ENCODE peak calls at places on chromosomes 7 and 10, in nine cellular contexts. One of them, this sample, is unnamed.

GRCh38 chr7:16989883-16990413 is 108.2 kb upstream of the AGR3 start:
- DNase-seq in activated naive CD4-positive, alpha-beta T cell: no peak
- DNase-seq in NCI-H1417: no peak
- DNase-seq in AG10803: peak; percentile 85
- DNase-seq in ELR: peak; percentile 64
- DNase-seq in RPMI8226: no peak
- DNase-seq in bronchial epithelial cell: peak; percentile 97
- DNase-seq in neuronal stem cell: no peak
- DNase-seq in endothelial cell: no peak
- DNase-seq in this sample: no peak

GRCh38 chr7:66505531-66506451 is 122.9 kb upstream of the KCTD7 start:
- DNase-seq in ELR: no peak
- DNase-seq in RPMI8226: peak; percentile 20
- DNase-seq in NCI-H1417: peak; percentile 28
- DNase-seq in neuronal stem cell: no peak
- DNase-seq in AG10803: no peak
- DNase-seq in activated naive CD4-positive, alpha-beta T cell: no peak
- DNase-seq in bronchial epithelial cell: no peak
- DNase-seq in endothelial cell: no peak
- DNase-seq in this sample: no peak

GRCh38 chr7:7489546-7489945 is 46.1 kb downstream of the COL28A1 start:
- DNase-seq in activated naive CD4-positive, alpha-beta T cell: no peak
- DNase-seq in NCI-H1417: no peak
- DNase-seq in endothelial cell: no peak
- DNase-seq in AG10803: peak; percentile 32
- DNase-seq in ELR: no peak
- DNase-seq in RPMI8226: no peak
- DNase-seq in bronchial epithelial cell: peak; percentile 29
- DNase-seq in neuronal stem cell: no peak
- DNase-seq in this sample: no peak

GRCh38 chr7:130987092-130987491 is 253.1 kb upstream of the KLF14 start:
- DNase-seq in AG10803: no peak
- DNase-seq in endothelial cell: no peak
- DNase-seq in neuronal stem cell: no peak
- DNase-seq in RPMI8226: no peak
- DNase-seq in NCI-H1417: no peak
- DNase-seq in activated naive CD4-positive, alpha-beta T cell: no peak
- DNase-seq in ELR: no peak
- DNase-seq in bronchial epithelial cell: peak; percentile 69
- DNase-seq in this sample: no peak

GRCh38 chr10:72171175-72171630 is 44.6 kb upstream of the ANAPC16 start:
- DNase-seq in activated naive CD4-positive, alpha-beta T cell: no peak
- DNase-seq in AG10803: peak; percentile 80
- DNase-seq in bronchial epithelial cell: peak; percentile 95
- DNase-seq in neuronal stem cell: no peak
- DNase-seq in endothelial cell: no peak
- DNase-seq in RPMI8226: no peak
- DNase-seq in ELR: peak; percentile 98
- DNase-seq in NCI-H1417: no peak
- DNase-seq in this sample: no peak

GRCh38 chr7:32881074-32881982 is 10.2 kb downstream of the KBTBD2 start:
- DNase-seq in ELR: peak; percentile 18
- DNase-seq in endothelial cell: no peak
- DNase-seq in AG10803: peak; percentile 47
- DNase-seq in RPMI8226: no peak
- DNase-seq in activated naive CD4-positive, alpha-beta T cell: no peak
- DNase-seq in neuronal stem cell: no peak
- DNase-seq in NCI-H1417: no peak
- DNase-seq in bronchial epithelial cell: no peak
- DNase-seq in this sample: no peak

GRCh38 chr7:157692156-157693011 is 355.6 kb downstream of the DNAJB6 start:
- DNase-seq in neuronal stem cell: peak; percentile 51
- DNase-seq in AG10803: no peak
- DNase-seq in ELR: no peak
- DNase-seq in activated naive CD4-positive, alpha-beta T cell: no peak
- DNase-seq in bronchial epithelial cell: no peak
- DNase-seq in RPMI8226: no peak
- DNase-seq in endothelial cell: no peak
- DNase-seq in NCI-H1417: no peak
- DNase-seq in this sample: no peak

GRCh38 chr7:124032369-124033092 is at the start of gene TMEM229A:
- DNase-seq in RPMI8226: peak; percentile 39
- DNase-seq in ELR: no peak
- DNase-seq in AG10803: peak; percentile 14
- DNase-seq in NCI-H1417: peak; percentile 47
- DNase-seq in neuronal stem cell: peak; percentile 57
- DNase-seq in activated naive CD4-positive, alpha-beta T cell: no peak
- DNase-seq in endothelial cell: peak; percentile 68
- DNase-seq in bronchial epithelial cell: peak; percentile 14
- DNase-seq in this sample: no peak

GRCh38 chr7:28649189-28649588 is 236.9 kb downstream of the CREB5 start:
- DNase-seq in RPMI8226: no peak
- DNase-seq in neuronal stem cell: no peak
- DNase-seq in endothelial cell: no peak
- DNase-seq in activated naive CD4-positive, alpha-beta T cell: no peak
- DNase-seq in AG10803: no peak
- DNase-seq in ELR: no peak
- DNase-seq in NCI-H1417: no peak
- DNase-seq in bronchial epithelial cell: no peak
- DNase-seq in this sample: no peak

GRCh38 chr10:49783645-49784044 is 21.5 kb upstream of the OGDHL start:
- DNase-seq in NCI-H1417: peak; percentile 0
- DNase-seq in neuronal stem cell: no peak
- DNase-seq in AG10803: no peak
- DNase-seq in endothelial cell: no peak
- DNase-seq in activated naive CD4-positive, alpha-beta T cell: no peak
- DNase-seq in bronchial epithelial cell: no peak
- DNase-seq in RPMI8226: no peak
- DNase-seq in ELR: no peak
- DNase-seq in this sample: no peak

GRCh38 chr7:88218836-88219605 is 817 bp downstream of the SRI start:
- DNase-seq in AG10803: peak; percentile 45
- DNase-seq in neuronal stem cell: no peak
- DNase-seq in activated naive CD4-positive, alpha-beta T cell: no peak
- DNase-seq in NCI-H1417: peak; percentile 53
- DNase-seq in RPMI8226: peak; percentile 79
- DNase-seq in endothelial cell: peak; percentile 47
- DNase-seq in bronchial epithelial cell: peak; percentile 50
- DNase-seq in ELR: peak; percentile 72
- DNase-seq in this sample: no peak

GRCh38 chr7:45140827-45141226 is 16.8 kb upstream of the RAMP3 start:
- DNase-seq in activated naive CD4-positive, alpha-beta T cell: no peak
- DNase-seq in bronchial epithelial cell: no peak
- DNase-seq in NCI-H1417: no peak
- DNase-seq in ELR: no peak
- DNase-seq in RPMI8226: no peak
- DNase-seq in neuronal stem cell: no peak
- DNase-seq in endothelial cell: no peak
- DNase-seq in AG10803: no peak
- DNase-seq in this sample: no peak

GRCh38 chr10:11724938-11725776 is 17.0 kb upstream of the ECHDC3 start:
- DNase-seq in ELR: peak; percentile 84
- DNase-seq in neuronal stem cell: peak; percentile 26
- DNase-seq in NCI-H1417: peak; percentile 41
- DNase-seq in RPMI8226: peak; percentile 62
- DNase-seq in AG10803: peak; percentile 71
- DNase-seq in endothelial cell: peak; percentile 29
- DNase-seq in bronchial epithelial cell: peak; percentile 61
- DNase-seq in activated naive CD4-positive, alpha-beta T cell: no peak
- DNase-seq in this sample: no peak

GRCh38 chr10:118594392-118595063 is 920 bp downstream of the PRLHR start:
- DNase-seq in bronchial epithelial cell: peak; percentile 17
- DNase-seq in RPMI8226: peak; percentile 8
- DNase-seq in endothelial cell: peak; percentile 81
- DNase-seq in ELR: peak; percentile 15
- DNase-seq in NCI-H1417: no peak
- DNase-seq in activated naive CD4-positive, alpha-beta T cell: peak; percentile 3
- DNase-seq in AG10803: peak; percentile 22
- DNase-seq in neuronal stem cell: peak; percentile 92
- DNase-seq in this sample: no peak

GRCh38 chr7:46317256-46317655 is 396.2 kb upstream of the IGFBP3 start:
- DNase-seq in activated naive CD4-positive, alpha-beta T cell: no peak
- DNase-seq in bronchial epithelial cell: no peak
- DNase-seq in endothelial cell: no peak
- DNase-seq in ELR: peak; percentile 48
- DNase-seq in neuronal stem cell: no peak
- DNase-seq in AG10803: peak; percentile 79
- DNase-seq in NCI-H1417: no peak
- DNase-seq in RPMI8226: no peak
- DNase-seq in this sample: no peak

GRCh38 chr10:49652416-49653385 is 26.8 kb upstream of the C10orf53 start:
- DNase-seq in RPMI8226: no peak
- DNase-seq in NCI-H1417: no peak
- DNase-seq in activated naive CD4-positive, alpha-beta T cell: no peak
- DNase-seq in bronchial epithelial cell: no peak
- DNase-seq in neuronal stem cell: no peak
- DNase-seq in ELR: no peak
- DNase-seq in endothelial cell: no peak
- DNase-seq in AG10803: no peak
- DNase-seq in this sample: no peak

GRCh38 chr7:4531236-4531635 is 150.9 kb upstream of the FOXK1 start:
- DNase-seq in bronchial epithelial cell: no peak
- DNase-seq in endothelial cell: no peak
- DNase-seq in activated naive CD4-positive, alpha-beta T cell: no peak
- DNase-seq in ELR: no peak
- DNase-seq in NCI-H1417: no peak
- DNase-seq in neuronal stem cell: no peak
- DNase-seq in RPMI8226: no peak
- DNase-seq in AG10803: no peak
- DNase-seq in this sample: no peak

GRCh38 chr10:112588225-112588990 is 141.4 kb downstream of the VTI1A start:
- DNase-seq in AG10803: no peak
- DNase-seq in bronchial epithelial cell: peak; percentile 31
- DNase-seq in activated naive CD4-positive, alpha-beta T cell: no peak
- DNase-seq in endothelial cell: no peak
- DNase-seq in NCI-H1417: no peak
- DNase-seq in RPMI8226: no peak
- DNase-seq in neuronal stem cell: no peak
- DNase-seq in ELR: no peak
- DNase-seq in this sample: no peak

GRCh38 chr10:20327954-20328353 is 511.7 kb downstream of the PLXDC2 start:
- DNase-seq in neuronal stem cell: no peak
- DNase-seq in AG10803: no peak
- DNase-seq in endothelial cell: no peak
- DNase-seq in ELR: no peak
- DNase-seq in NCI-H1417: no peak
- DNase-seq in RPMI8226: no peak
- DNase-seq in bronchial epithelial cell: no peak
- DNase-seq in activated naive CD4-positive, alpha-beta T cell: no peak
- DNase-seq in this sample: no peak

GRCh38 chr10:86899670-86900276 is 57.6 kb downstream of the MMRN2 start:
- DNase-seq in ELR: peak; percentile 75
- DNase-seq in activated naive CD4-positive, alpha-beta T cell: no peak
- DNase-seq in endothelial cell: peak; percentile 67
- DNase-seq in AG10803: peak; percentile 69
- DNase-seq in NCI-H1417: peak; percentile 18
- DNase-seq in bronchial epithelial cell: peak; percentile 63
- DNase-seq in neuronal stem cell: peak; percentile 54
- DNase-seq in RPMI8226: peak; percentile 40
- DNase-seq in this sample: no peak

GRCh38 chr10:18164771-18165361 is 24.6 kb downstream of the CACNB2 start:
- DNase-seq in endothelial cell: no peak
- DNase-seq in neuronal stem cell: no peak
- DNase-seq in RPMI8226: no peak
- DNase-seq in AG10803: peak; percentile 91
- DNase-seq in NCI-H1417: no peak
- DNase-seq in bronchial epithelial cell: no peak
- DNase-seq in activated naive CD4-positive, alpha-beta T cell: no peak
- DNase-seq in ELR: peak; percentile 34
- DNase-seq in this sample: no peak

GRCh38 chr7:20244334-20244733 is 27.1 kb upstream of the MACC1 start:
- DNase-seq in NCI-H1417: no peak
- DNase-seq in ELR: no peak
- DNase-seq in bronchial epithelial cell: no peak
- DNase-seq in RPMI8226: no peak
- DNase-seq in neuronal stem cell: no peak
- DNase-seq in activated naive CD4-positive, alpha-beta T cell: no peak
- DNase-seq in AG10803: no peak
- DNase-seq in endothelial cell: no peak
- DNase-seq in this sample: no peak

GRCh38 chr10:101492205-101492604 is 95.9 kb downstream of the POLL start:
- DNase-seq in bronchial epithelial cell: no peak
- DNase-seq in endothelial cell: no peak
- DNase-seq in AG10803: no peak
- DNase-seq in neuronal stem cell: no peak
- DNase-seq in NCI-H1417: peak; percentile 41
- DNase-seq in ELR: no peak
- DNase-seq in RPMI8226: no peak
- DNase-seq in activated naive CD4-positive, alpha-beta T cell: no peak
- DNase-seq in this sample: no peak

GRCh38 chr7:77674878-77675277 is 21.4 kb upstream of the RSBN1L start:
- DNase-seq in ELR: peak; percentile 59
- DNase-seq in neuronal stem cell: no peak
- DNase-seq in endothelial cell: no peak
- DNase-seq in bronchial epithelial cell: peak; percentile 96
- DNase-seq in NCI-H1417: no peak
- DNase-seq in activated naive CD4-positive, alpha-beta T cell: no peak
- DNase-seq in RPMI8226: no peak
- DNase-seq in AG10803: peak; percentile 8
- DNase-seq in this sample: no peak

GRCh38 chr10:60951272-60951724 is 7.3 kb upstream of the RHOBTB1 start:
- DNase-seq in activated naive CD4-positive, alpha-beta T cell: no peak
- DNase-seq in ELR: no peak
- DNase-seq in endothelial cell: no peak
- DNase-seq in neuronal stem cell: no peak
- DNase-seq in bronchial epithelial cell: no peak
- DNase-seq in RPMI8226: no peak
- DNase-seq in NCI-H1417: no peak
- DNase-seq in AG10803: no peak
- DNase-seq in this sample: no peak

GRCh38 chr7:38625866-38626265 is 5.3 kb downstream of the AMPH start:
- DNase-seq in AG10803: no peak
- DNase-seq in NCI-H1417: no peak
- DNase-seq in RPMI8226: no peak
- DNase-seq in endothelial cell: no peak
- DNase-seq in activated naive CD4-positive, alpha-beta T cell: no peak
- DNase-seq in ELR: no peak
- DNase-seq in bronchial epithelial cell: no peak
- DNase-seq in neuronal stem cell: no peak
- DNase-seq in this sample: no peak

GRCh38 chr7:153567426-153567825 is 484.8 kb upstream of the DPP6 start:
- DNase-seq in NCI-H1417: no peak
- DNase-seq in RPMI8226: no peak
- DNase-seq in activated naive CD4-positive, alpha-beta T cell: no peak
- DNase-seq in AG10803: no peak
- DNase-seq in endothelial cell: no peak
- DNase-seq in neuronal stem cell: no peak
- DNase-seq in ELR: no peak
- DNase-seq in bronchial epithelial cell: no peak
- DNase-seq in this sample: no peak

GRCh38 chr10:14009315-14010082 is 321.2 kb downstream of the FRMD4A start:
- DNase-seq in AG10803: peak; percentile 88
- DNase-seq in bronchial epithelial cell: peak; percentile 63
- DNase-seq in endothelial cell: no peak
- DNase-seq in neuronal stem cell: no peak
- DNase-seq in RPMI8226: no peak
- DNase-seq in ELR: peak; percentile 84
- DNase-seq in NCI-H1417: no peak
- DNase-seq in activated naive CD4-positive, alpha-beta T cell: peak; percentile 40
- DNase-seq in this sample: no peak

GRCh38 chr7:123675092-123675473 is 19.4 kb downstream of the LMOD2 start:
- DNase-seq in ELR: no peak
- DNase-seq in neuronal stem cell: no peak
- DNase-seq in endothelial cell: no peak
- DNase-seq in AG10803: peak; percentile 82
- DNase-seq in bronchial epithelial cell: peak; percentile 85
- DNase-seq in activated naive CD4-positive, alpha-beta T cell: no peak
- DNase-seq in RPMI8226: no peak
- DNase-seq in NCI-H1417: no peak
- DNase-seq in this sample: no peak

GRCh38 chr7:12889391-12889790 is 202.0 kb downstream of the ARL4A start:
- DNase-seq in activated naive CD4-positive, alpha-beta T cell: no peak
- DNase-seq in RPMI8226: no peak
- DNase-seq in bronchial epithelial cell: no peak
- DNase-seq in neuronal stem cell: no peak
- DNase-seq in ELR: peak; percentile 55
- DNase-seq in NCI-H1417: no peak
- DNase-seq in AG10803: peak; percentile 26
- DNase-seq in endothelial cell: no peak
- DNase-seq in this sample: no peak

GRCh38 chr10:26573674-26574073 is 123.8 kb upstream of the PDSS1 start:
- DNase-seq in AG10803: no peak
- DNase-seq in RPMI8226: no peak
- DNase-seq in activated naive CD4-positive, alpha-beta T cell: no peak
- DNase-seq in neuronal stem cell: no peak
- DNase-seq in endothelial cell: no peak
- DNase-seq in ELR: peak; percentile 24
- DNase-seq in NCI-H1417: no peak
- DNase-seq in bronchial epithelial cell: no peak
- DNase-seq in this sample: no peak